ENCODE peak calls at places on chromosomes 12 and 14, in five cellular contexts. L is body of pancreas, F is adrenal gland, Q is mesendoderm, O is neural progenitor cell. P is an unnamed sample. For H3K4me1 and H3K36me3, the result is how much of the 10 kb centered on the place peaks cover.

GRCh38 chr12:115761784-115762183 is 515.7 kb downstream of the MED13L start:
- DNase-seq in L (no peak), F (no peak), Q (peak), O (no peak), P (no peak)

GRCh38 chr14:62943202-62943601 is 102.1 kb downstream of the KCNH5 start:
- DNase-seq in L (no peak), F (no peak), Q (no peak), O (no peak), P (no peak)

GRCh38 chr12:132125736-132126135 is 18.4 kb downstream of the DDX51 start:
- DNase-seq in L (no peak), F (no peak), Q (no peak), O (no peak), P (no peak)

GRCh38 chr14:89429206-89430091 is 12.4 kb upstream of the FOXN3 start:
- DNase-seq in L (peak), F (no peak), Q (no peak), O (peak), P (no peak)

GRCh38 chr14:44316647-44317432 is 190.2 kb downstream of the FSCB start:
- DNase-seq in L (peak), F (peak), Q (peak), O (no peak), P (peak)

GRCh38 chr12:57195655-57196371 is 20.8 kb upstream of the NXPH4 start:
- DNase-seq in L (no peak), F (no peak), Q (no peak), O (no peak), P (no peak)

GRCh38 chr12:108788076-108788782 is 56.9 kb upstream of the CORO1C start:
- DNase-seq in L (no peak), F (no peak), Q (no peak), O (no peak), P (no peak)

GRCh38 chr12:108561852-108562347 is 496 bp upstream of the ISCU start:
- DNase-seq in L (no peak), F (peak), Q (peak), O (peak), P (peak)

GRCh38 chr12:47556631-47557030 is 149.2 kb downstream of the RPAP3 start:
- DNase-seq in L (no peak), F (no peak), Q (no peak), O (peak), P (no peak)

GRCh38 chr12:26402648-26403047 is 207.3 kb downstream of the SSPN start:
- DNase-seq in L (peak), F (no peak), Q (peak), O (no peak), P (no peak)

GRCh38 chr14:35215110-35215872 is 76.9 kb upstream of the PSMA6 start:
- DNase-seq in L (no peak), F (no peak), Q (peak), O (peak), P (peak)

GRCh38 chr14:103808403-103809001 is 38.9 kb downstream of the PPP1R13B start:
- DNase-seq in L (peak), F (peak), Q (peak), O (peak), P (peak)

GRCh38 chr12:43912851-43913250 is 77.0 kb downstream of the TMEM117 start:
- DNase-seq in L (no peak), F (no peak), Q (no peak), O (no peak), P (no peak)

GRCh38 chr12:85821759-85822158 is 14.4 kb downstream of the RASSF9 start:
- DNase-seq in L (no peak), F (no peak), Q (no peak), O (no peak), P (no peak)

GRCh38 chr12:106001105-106001489 is 137.7 kb downstream of the NUAK1 start:
- DNase-seq in L (no peak), F (no peak), Q (no peak), O (no peak), P (no peak)

GRCh38 chr14:21311614-21312013 is 31.7 kb downstream of the RPGRIP1 start:
- DNase-seq in L (no peak), F (no peak), Q (no peak), O (no peak), P (no peak)

GRCh38 chr12:89479982-89480381 is 44.6 kb downstream of the GALNT4 start:
- DNase-seq in L (no peak), F (no peak), Q (no peak), O (no peak), P (no peak)

GRCh38 chr14:59333235-59333634 is 131.9 kb downstream of the GPR135 start:
- DNase-seq in L (no peak), F (no peak), Q (no peak), O (no peak), P (no peak)

GRCh38 chr12:51421266-51421884 is 3.3 kb upstream of the SLC4A8 start:
- DNase-seq in L (peak), F (peak), Q (peak), O (peak), P (peak)

GRCh38 chr12:81081726-81082125 is 3.8 kb downstream of the ACSS3 start:
- DNase-seq in L (no peak), F (no peak), Q (no peak), O (no peak), P (no peak)

GRCh38 chr12:119749666-119750065 is 81.7 kb downstream of the PRKAB1 start:
- DNase-seq in L (no peak), F (no peak), Q (peak), O (peak), P (no peak)

GRCh38 chr14:101005447-101005846 is 101.9 kb upstream of the RTL1 start:
- DNase-seq in L (no peak), F (peak), Q (no peak), O (no peak), P (no peak)

GRCh38 chr12:89351489-89352241 is 636 bp downstream of the DUSP6 start:
- DNase-seq in L (peak), F (peak), Q (no peak), O (no peak), P (peak)

GRCh38 chr14:72513994-72514659 is 379.8 kb downstream of the DPF3 start:
- DNase-seq in L (no peak), F (no peak), Q (peak), O (peak), P (peak)

GRCh38 chr12:113186033-113186365 is 478 bp downstream of the RITA1 start:
- DNase-seq in L (no peak), F (no peak), Q (peak), O (peak), P (no peak)

GRCh38 chr12:80580254-80580653 is 127.2 kb upstream of the MYF6 start:
- DNase-seq in L (no peak), F (no peak), Q (no peak), O (no peak), P (peak)

DNA sequence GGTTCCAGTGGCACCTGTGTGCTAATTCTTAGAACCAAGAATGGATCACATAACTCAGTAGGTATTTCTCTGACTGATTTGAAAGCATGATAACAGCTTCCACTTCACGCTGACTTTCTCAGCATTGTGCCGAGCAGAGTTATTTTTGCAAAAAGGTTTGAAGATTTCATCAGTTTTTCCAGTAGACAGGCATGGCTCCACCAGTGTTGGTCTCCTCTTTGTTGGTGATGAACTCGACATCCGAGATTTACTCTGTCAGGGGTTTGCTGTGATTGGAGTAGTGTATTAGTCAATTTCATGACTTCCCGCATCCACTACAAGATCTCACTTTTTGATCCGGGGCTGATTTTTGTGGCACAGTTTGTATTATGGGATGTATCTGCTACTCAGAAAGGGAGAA is 85.3 kb downstream of the PRKCH start:
- DNase-seq in L (no peak), F (no peak), Q (peak), O (no peak), P (no peak)
- H3K4me1 ChIP-seq in L (under half), F (under half), Q (under half), O (under half), P (under half)

DNA sequence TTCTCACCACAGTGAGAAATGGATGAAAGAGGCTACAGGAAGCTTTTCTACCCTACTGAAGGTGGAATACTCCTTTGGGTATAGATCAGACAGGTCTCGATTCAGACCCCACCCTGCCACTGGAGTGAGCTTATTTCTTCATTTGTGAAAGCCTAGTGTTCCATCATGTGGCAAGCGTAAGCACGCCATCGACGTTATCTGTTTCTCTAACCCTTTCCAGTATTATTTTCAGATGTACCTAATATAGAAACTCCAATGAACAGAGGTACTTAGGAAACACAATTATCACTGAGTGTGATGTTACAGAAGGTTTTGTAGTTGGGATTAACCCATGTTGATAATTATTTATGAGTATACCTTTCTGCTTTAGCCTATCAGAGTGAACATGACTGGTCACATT is 12.4 kb downstream of the PEBP1 start:
- DNase-seq in L (no peak), F (no peak), Q (no peak), O (no peak), P (no peak)
- H3K36me3 ChIP-seq in L (under half), F (under half), Q (under half), O (under half), P (under half)

GRCh38 chr14:56221392-56222128 is 103.3 kb downstream of the PELI2 start:
- DNase-seq in L (no peak), F (no peak), Q (peak), O (no peak), P (no peak)
- H3K4me1 ChIP-seq in L (half or more), F (under half), Q (under half), O (under half), P (half or more)

DNA sequence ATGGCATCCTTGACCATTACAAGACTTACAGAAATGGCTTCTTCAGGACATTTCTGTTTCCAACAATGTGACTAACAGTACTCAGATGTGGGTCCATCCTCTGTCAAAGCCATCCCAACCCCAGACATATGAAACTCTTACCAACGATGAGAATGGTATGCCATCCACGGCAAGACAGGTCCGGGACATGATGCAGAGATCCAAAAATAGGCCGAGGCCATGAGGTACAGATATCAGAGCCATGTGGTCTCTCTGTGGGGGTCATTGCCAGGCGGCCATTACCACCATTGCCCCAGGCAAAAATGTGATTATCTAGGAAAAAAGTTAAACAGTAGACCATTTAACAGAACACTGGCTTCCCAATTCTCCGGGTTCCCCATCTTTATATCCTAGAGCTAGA is 27.5 kb downstream of the ZC2HC1C start:
- DNase-seq in L (no peak), F (no peak), Q (no peak), O (no peak), P (no peak)
- H3K36me3 ChIP-seq in L (under half), F (under half), Q (under half), O (under half), P (half or more)

GRCh38 chr12:110185626-110186025 is 61.5 kb downstream of the IFT81 start:
- DNase-seq in L (no peak), F (no peak), Q (no peak), O (no peak), P (no peak)
- H3K4me1 ChIP-seq in L (under half), F (under half), Q (under half), O (under half), P (under half)

DNA sequence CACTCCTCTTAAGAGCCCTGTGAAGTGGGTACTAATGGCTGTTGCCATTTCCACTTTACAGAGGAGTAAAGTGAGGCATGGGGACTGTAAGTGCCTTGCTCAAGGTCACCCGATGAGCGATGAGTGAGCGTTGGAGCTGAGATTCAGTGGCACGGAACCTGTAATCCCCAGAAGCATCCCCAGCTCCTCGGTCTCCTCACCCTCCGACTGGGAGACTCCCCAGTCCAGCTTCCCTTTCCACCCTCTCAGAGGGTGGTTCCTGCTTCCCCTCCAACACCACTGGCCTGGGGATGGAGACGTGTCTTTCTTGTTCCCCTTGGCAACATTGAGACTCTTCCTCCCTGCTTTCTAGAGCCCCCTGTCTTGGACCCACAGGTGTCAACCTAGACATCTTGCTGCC is 32.6 kb downstream of the TMEM63C start:
- DNase-seq in L (no peak), F (no peak), Q (no peak), O (no peak), P (no peak)
- H3K36me3 ChIP-seq in L (under half), F (under half), Q (under half), O (under half), P (under half)

P was measured in SJSA1.